ENCODE peak calls at places on chromosomes 4 and X, in four cellular contexts. X is HCT116, K is A549, A is HepG2. R is an unnamed sample.

GRCh38 chr4:179836179-179837075 is 2394.2 kb upstream of the AGA start:
- DNase-seq in X (no peak), K (no peak), A (no peak), R (no peak)

GRCh38 chr4:14853186-14853946 is 148.9 kb upstream of the CPEB2 start:
- DNase-seq in X (no peak), K (peak), A (no peak), R (peak)

GRCh38 chr4:128241425-128241913 is 46.1 kb downstream of the PGRMC2 start:
- DNase-seq in X (no peak), K (peak), A (peak), R (no peak)

GRCh38 chr4:48275694-48276093 is 6.1 kb upstream of the TEC start:
- DNase-seq in X (no peak), K (no peak), A (no peak), R (no peak)

GRCh38 chrX:3518870-3519269 is 172.4 kb upstream of the MXRA5 start:
- DNase-seq in X (peak), K (peak), A (peak), R (no peak)

GRCh38 chr4:161813389-161813788 is 350.4 kb downstream of the FSTL5 start:
- DNase-seq in X (no peak), K (no peak), A (no peak), R (no peak)

GRCh38 chr4:25813705-25814104 is 49.1 kb downstream of the SEL1L3 start:
- DNase-seq in X (no peak), K (peak), A (peak), R (no peak)

GRCh38 chr4:9691221-9692065 is 90.0 kb upstream of the DRD5 start:
- DNase-seq in X (peak), K (peak), A (peak), R (peak)

GRCh38 chr4:124869978-124870495 is 157.5 kb upstream of the ANKRD50 start:
- DNase-seq in X (no peak), K (no peak), A (no peak), R (no peak)

GRCh38 chr4:84389406-84389805 is 109.7 kb downstream of the NKX6-1 start:
- DNase-seq in X (no peak), K (no peak), A (no peak), R (no peak)

GRCh38 chr4:109169160-109169559 is 133.3 kb downstream of the COL25A1 start:
- DNase-seq in X (no peak), K (no peak), A (no peak), R (no peak)

GRCh38 chrX:9352683-9353430 is 112.0 kb upstream of the TBL1X start:
- DNase-seq in X (no peak), K (peak), A (peak), R (no peak)

GRCh38 chrX:12564221-12564620 is 227.0 kb upstream of the PRPS2 start:
- DNase-seq in X (no peak), K (no peak), A (no peak), R (no peak)
- TF ChIP-seq REST in X (no peak), K (no peak), A (no peak), R (no peak)

DNA sequence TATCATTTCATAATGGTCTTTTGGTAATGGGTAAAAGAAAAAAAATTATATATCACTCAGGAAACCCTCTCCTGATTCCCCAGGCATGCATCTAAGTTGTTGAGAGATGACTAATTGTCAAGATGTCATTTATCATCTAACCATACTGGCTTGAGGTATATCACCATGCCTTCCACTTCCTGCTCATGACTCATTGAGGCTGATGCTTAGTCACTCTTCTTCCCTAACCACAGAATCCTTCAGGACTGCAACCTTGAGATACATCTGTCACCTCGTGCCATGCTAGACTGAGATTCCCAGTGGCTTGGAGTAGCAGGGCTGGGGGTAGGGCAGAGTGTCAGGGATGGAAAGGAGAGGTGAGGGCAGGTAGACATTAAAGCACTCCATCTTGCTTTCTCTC is 782.5 kb upstream of the INTU start:
- DNase-seq in X (peak), K (peak), A (no peak), R (no peak)
- TF ChIP-seq REST in X (no peak), K (no peak), A (no peak), R (no peak)

DNA sequence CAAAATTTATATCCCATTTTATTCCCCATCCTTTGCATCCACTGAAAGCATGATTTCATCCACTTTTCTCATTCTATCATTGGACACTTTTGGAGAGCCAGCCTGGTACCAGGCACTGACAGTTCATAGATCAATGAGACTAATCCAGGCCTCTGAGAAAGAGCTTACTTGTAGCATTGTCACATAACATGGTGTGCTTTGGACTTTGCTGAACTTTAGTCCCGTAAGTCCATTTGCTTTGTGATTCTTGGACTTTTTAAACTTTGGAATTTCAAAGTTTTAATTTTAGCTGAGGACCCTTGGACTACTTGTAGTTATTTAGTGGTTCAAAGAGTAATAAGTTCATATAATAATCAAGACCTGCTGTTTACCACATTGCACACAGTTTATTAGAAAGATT is 11.5 kb downstream of the LIAS start:
- DNase-seq in X (no peak), K (no peak), A (peak), R (no peak)
- TF ChIP-seq REST in X (no peak), K (no peak), A (no peak), R (no peak)

GRCh38 chr4:76569225-76569624 is 134.2 kb downstream of the SHROOM3 start:
- DNase-seq in X (no peak), K (no peak), A (no peak), R (no peak)

GRCh38 chr4:76572224-76572623 is 137.2 kb downstream of the SHROOM3 start:
- DNase-seq in X (no peak), K (no peak), A (no peak), R (no peak)

GRCh38 chr4:76571274-76571673 is 136.2 kb downstream of the SHROOM3 start:
- DNase-seq in X (no peak), K (peak), A (peak), R (no peak)

GRCh38 chr4:76569695-76570094 is 134.7 kb downstream of the SHROOM3 start:
- DNase-seq in X (no peak), K (no peak), A (no peak), R (no peak)

DNA sequence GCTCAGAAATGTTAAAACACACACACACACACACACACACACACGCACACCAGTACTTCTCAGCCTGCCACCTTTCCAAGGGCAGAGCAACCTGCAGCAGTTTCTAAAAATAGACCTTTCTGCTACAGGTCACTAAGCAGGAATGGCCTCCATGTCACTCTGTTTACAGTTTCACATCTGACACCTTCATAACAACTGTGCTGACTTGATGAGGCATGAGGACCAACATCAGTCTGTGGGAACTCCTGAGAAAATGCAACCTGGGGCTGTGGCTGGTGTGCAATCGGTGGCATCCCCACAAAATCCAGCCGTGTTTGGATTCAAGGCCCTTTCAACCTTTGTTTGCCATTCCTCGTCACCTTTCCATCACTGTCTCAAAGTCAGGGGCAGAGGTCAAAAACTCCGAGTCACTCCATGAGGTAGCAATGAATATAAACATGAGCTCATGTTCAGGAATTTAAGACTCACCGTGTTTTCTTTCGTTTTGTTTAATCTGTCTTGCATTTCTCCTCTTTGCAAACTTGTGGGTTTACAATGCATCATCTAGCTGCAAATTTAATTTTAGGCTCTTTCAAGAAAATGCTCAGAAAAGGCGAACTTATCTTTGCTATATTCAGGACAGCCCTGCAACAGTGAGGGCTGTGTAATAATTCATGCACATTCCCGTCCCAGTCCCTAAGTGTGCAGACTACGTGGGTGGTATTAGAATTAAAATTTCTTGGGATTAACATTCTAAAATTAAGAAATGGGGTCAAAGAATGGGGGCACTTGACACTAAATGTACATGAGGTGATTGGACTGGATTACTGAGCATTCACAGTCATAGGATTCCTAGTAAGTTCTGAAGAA is 135.3 kb downstream of the SHROOM3 start:
- DNase-seq in X (no peak), K (peak), A (peak), R (no peak)
- TF ChIP-seq REST in X (no peak), K (no peak), A (no peak), R (no peak)

GRCh38 chrX:318739-319578 is at the start of gene GTPBP6:
- DNase-seq in X (peak), K (peak), A (peak), R (peak)
- TF ChIP-seq REST in X (no peak), K (no peak), A (no peak), R (no peak)

GRCh38 chrX:113157496-113157895 is 316.9 kb upstream of the AMOT start:
- DNase-seq in X (no peak), K (no peak), A (no peak), R (peak)
- TF ChIP-seq REST in X (no peak), K (no peak), A (no peak), R (no peak)

GRCh38 chr4:173252024-173252935 is 81.9 kb downstream of the HMGB2 start:
- DNase-seq in X (peak), K (peak), A (peak), R (peak)
- TF ChIP-seq REST in X (peak), K (peak), A (peak), R (no peak)

R was measured in GM23338.